ENCODE peak calls at places on chromosomes 1 and 21, in nine cellular contexts. M is DMS153; H is activated T-helper 1 cell treated with anti-CD3 and anti-CD28 coated beads, Interleukin-12 subunit alpha, Interleukin-12 subunit beta, Interleukin-2, Interleukin-4 antibody, amounts not matched to agents 30 ng/mL and 10 ng/mL and 1 ng/mL, durations not matched to agents 14 hours and 24 hours and 36 hours; U is fibroblast of lung; N is HTR-8/SVneo; E is naive thymus-derived CD4-positive, alpha-beta T cell; Y is neural progenitor cell; L is stimulated activated CD8-positive, alpha-beta memory T cell treated with anti-CD3 and anti-CD28 coated beads, Interleukin-7, amount 100 ng/mL, for 24 hours; G is brain microvascular endothelial cell. S is an unnamed sample.

GRCh38 chr1:154736840-154737239 is 128.9 kb upstream of the ADAR start:
- DNase-seq in M (peak), H (no peak), U (peak), N (no peak), E (no peak), Y (no peak), L (no peak), G (peak), S (peak)

GRCh38 chr21:45502600-45502999 is 39.6 kb downstream of the SLC19A1 start:
- DNase-seq in M (no peak), H (no peak), U (no peak), N (no peak), E (no peak), Y (no peak), L (no peak), G (no peak), S (peak)

GRCh38 chr1:232922475-232922874 is 27.9 kb upstream of the NTPCR start:
- DNase-seq in M (no peak), H (no peak), U (peak), N (no peak), E (no peak), Y (no peak), L (no peak), G (no peak), S (no peak)

GRCh38 chr1:160131803-160132565 is 16.4 kb downstream of the ATP1A2 start:
- DNase-seq in M (no peak), H (no peak), U (no peak), N (no peak), E (no peak), Y (no peak), L (no peak), G (no peak), S (no peak)

GRCh38 chr21:14688412-14688811 is 142.3 kb upstream of the SAMSN1 start:
- DNase-seq in M (no peak), H (no peak), U (no peak), N (no peak), E (no peak), Y (no peak), L (no peak), G (no peak), S (no peak)

GRCh38 chr1:113768916-113769598 is 9.8 kb upstream of the PHTF1 start:
- DNase-seq in M (no peak), H (no peak), U (no peak), N (no peak), E (no peak), Y (peak), L (no peak), G (no peak), S (no peak)

GRCh38 chr1:43541721-43542401 is 11.2 kb downstream of the PTPRF start:
- DNase-seq in M (no peak), H (no peak), U (no peak), N (no peak), E (no peak), Y (no peak), L (no peak), G (no peak), S (no peak)

GRCh38 chr1:63621698-63622097 is 28.5 kb downstream of the PGM1 start:
- DNase-seq in M (no peak), H (no peak), U (peak), N (no peak), E (no peak), Y (no peak), L (no peak), G (no peak), S (no peak)

GRCh38 chr1:241310451-241310850 is 46.6 kb downstream of the RGS7 start:
- DNase-seq in M (no peak), H (no peak), U (no peak), N (peak), E (no peak), Y (no peak), L (no peak), G (no peak), S (no peak)

GRCh38 chr1:57041901-57042300 is 76.1 kb upstream of the C8B start:
- DNase-seq in M (no peak), H (no peak), U (no peak), N (no peak), E (no peak), Y (no peak), L (no peak), G (no peak), S (no peak)

GRCh38 chr21:45045481-45045880 is 28.9 kb upstream of the ADARB1 start:
- DNase-seq in M (no peak), H (no peak), U (no peak), N (no peak), E (no peak), Y (no peak), L (no peak), G (no peak), S (no peak)

GRCh38 chr1:75614455-75615379 is 3.8 kb upstream of the SLC44A5 start:
- DNase-seq in M (peak), H (no peak), U (peak), N (no peak), E (peak), Y (peak), L (peak), G (no peak), S (peak)

GRCh38 chr1:59141267-59141863 is 155.5 kb upstream of the FGGY start:
- DNase-seq in M (no peak), H (no peak), U (no peak), N (no peak), E (no peak), Y (no peak), L (no peak), G (no peak), S (no peak)

GRCh38 chr1:237789619-237790018 is 101.1 kb downstream of the ZP4 start:
- DNase-seq in M (no peak), H (no peak), U (no peak), N (no peak), E (no peak), Y (no peak), L (no peak), G (no peak), S (no peak)

GRCh38 chr21:45004481-45005263 is 64.8 kb downstream of the SLX9 start:
- DNase-seq in M (no peak), H (no peak), U (peak), N (no peak), E (no peak), Y (no peak), L (peak), G (no peak), S (no peak)

GRCh38 chr1:179921472-179921871 is 33.1 kb upstream of the CEP350 start:
- DNase-seq in M (no peak), H (no peak), U (peak), N (no peak), E (no peak), Y (peak), L (no peak), G (no peak), S (no peak)

GRCh38 chr1:230797376-230798186 is 50.4 kb downstream of the CAPN9 start:
- DNase-seq in M (peak), H (no peak), U (peak), N (peak), E (no peak), Y (peak), L (no peak), G (peak), S (peak)

GRCh38 chr1:151156515-151156819 is at the start of gene TNFAIP8L2:
- DNase-seq in M (peak), H (peak), U (no peak), N (no peak), E (peak), Y (peak), L (peak), G (no peak), S (peak)

GRCh38 chr1:97920275-97920831 is 481 bp downstream of the DPYD start:
- DNase-seq in M (no peak), H (no peak), U (peak), N (no peak), E (no peak), Y (peak), L (no peak), G (no peak), S (peak)

GRCh38 chr1:145983206-145983675 is 13.1 kb downstream of the TXNIP start:
- DNase-seq in M (peak), H (no peak), U (no peak), N (no peak), E (no peak), Y (no peak), L (no peak), G (no peak), S (peak)

GRCh38 chr1:179141592-179142244 is 59.8 kb downstream of the TOR3A start:
- DNase-seq in M (no peak), H (no peak), U (peak), N (no peak), E (no peak), Y (peak), L (no peak), G (peak), S (no peak)

GRCh38 chr1:36807262-36807661 is 227.1 kb downstream of the GRIK3 start:
- DNase-seq in M (no peak), H (no peak), U (no peak), N (no peak), E (no peak), Y (no peak), L (no peak), G (no peak), S (no peak)

GRCh38 chr1:32494196-32494595 is 29.3 kb downstream of the ZBTB8B start:
- DNase-seq in M (peak), H (no peak), U (peak), N (no peak), E (no peak), Y (no peak), L (no peak), G (no peak), S (no peak)

GRCh38 chr1:19011832-19012231 is 55.4 kb upstream of the IFFO2 start:
- DNase-seq in M (no peak), H (no peak), U (no peak), N (no peak), E (no peak), Y (no peak), L (no peak), G (no peak), S (no peak)

GRCh38 chr1:181390350-181391080 is 92.8 kb upstream of the CACNA1E start:
- DNase-seq in M (peak), H (no peak), U (no peak), N (no peak), E (no peak), Y (no peak), L (no peak), G (no peak), S (peak)

GRCh38 chr1:244077473-244078220 is 26.6 kb downstream of the ZBTB18 start:
- DNase-seq in M (peak), H (no peak), U (peak), N (no peak), E (peak), Y (no peak), L (no peak), G (no peak), S (no peak)

GRCh38 chr1:99558539-99558938 is 87.4 kb upstream of the PALMD start:
- DNase-seq in M (no peak), H (no peak), U (peak), N (no peak), E (no peak), Y (no peak), L (no peak), G (no peak), S (no peak)

GRCh38 chr21:28991861-28992525 is 684 bp downstream of the LTN1 start:
- DNase-seq in M (no peak), H (no peak), U (no peak), N (no peak), E (no peak), Y (peak), L (no peak), G (no peak), S (peak)

GRCh38 chr1:199690520-199690919 is 337.0 kb upstream of the NR5A2 start:
- DNase-seq in M (no peak), H (no peak), U (peak), N (no peak), E (no peak), Y (no peak), L (no peak), G (no peak), S (no peak)

GRCh38 chr1:21294266-21295058 is 4.2 kb upstream of the ECE1 start:
- DNase-seq in M (peak), H (peak), U (peak), N (no peak), E (peak), Y (no peak), L (peak), G (no peak), S (no peak)

GRCh38 chr1:65066766-65067490 is 81.1 kb upstream of the AK4 start:
- DNase-seq in M (peak), H (peak), U (peak), N (peak), E (peak), Y (peak), L (peak), G (peak), S (peak)

GRCh38 chr1:150841626-150842025 is 33.6 kb upstream of the CTSK start:
- DNase-seq in M (no peak), H (peak), U (no peak), N (no peak), E (peak), Y (no peak), L (no peak), G (no peak), S (no peak)

S was measured in DMS53.